ENCODE peak calls at places on chromosomes 12 and 14, in nine cellular contexts. D is psoas muscle, E is choroid plexus epithelial cell, R is adrenal gland, S is HFF-Myc, H is endothelial cell, X is tibial artery, Q is MM.1S, N is GM10248. V is an unnamed sample.

GRCh38 chr12:113860950-113861349 is 105.2 kb downstream of the RBM19 start:
- DNase-seq in H (no peak), R (no peak), X (no peak), E (peak; percentile 97), N (no peak), Q (no peak), D (no peak), S (peak; percentile 37), V (no peak)

GRCh38 chr14:95326987-95327386 is 7.3 kb upstream of the CLMN start:
- DNase-seq in R (no peak), N (no peak), E (no peak), Q (no peak), S (no peak), D (no peak), H (no peak), X (no peak), V (no peak)

GRCh38 chr14:77052281-77053044 is 24.0 kb upstream of the IRF2BPL start:
- DNase-seq in D (peak; percentile 70), X (no peak), S (no peak), N (no peak), R (no peak), Q (no peak), H (no peak), E (no peak), V (no peak)

GRCh38 chr12:106115450-106115849 is 23.3 kb downstream of the NUAK1 start:
- DNase-seq in N (no peak), X (no peak), H (no peak), S (no peak), E (no peak), Q (no peak), D (no peak), R (no peak), V (no peak)

GRCh38 chr12:90262261-90262660 is 553.6 kb upstream of the ATP2B1 start:
- DNase-seq in S (no peak), R (no peak), H (no peak), X (no peak), D (no peak), Q (no peak), N (no peak), E (peak; percentile 37), V (no peak)

GRCh38 chr14:96002511-96002884 is 36.7 kb upstream of the C14orf132 start:
- DNase-seq in X (no peak), E (no peak), N (no peak), D (no peak), Q (no peak), S (no peak), H (no peak), R (no peak), V (no peak)

GRCh38 chr14:24921903-24922302 is 128.0 kb downstream of the STXBP6 start:
- DNase-seq in Q (no peak), E (peak; percentile 37), R (no peak), H (no peak), S (no peak), D (no peak), N (no peak), X (no peak), V (no peak)

GRCh38 chr12:116882742-116883141 is 1.5 kb upstream of the HRK start:
- DNase-seq in E (peak; percentile 62), S (no peak), Q (no peak), N (peak; percentile 26), R (no peak), X (no peak), H (no peak), D (no peak), V (no peak)

GRCh38 chr12:70121562-70121961 is 121.7 kb upstream of the CNOT2 start:
- DNase-seq in D (no peak), X (no peak), S (no peak), Q (no peak), H (no peak), R (no peak), N (no peak), E (no peak), V (no peak)

GRCh38 chr12:84874125-84874824 is 38.3 kb downstream of the SLC6A15 start:
- DNase-seq in E (peak; percentile 87), D (no peak), X (no peak), N (peak; percentile 24), H (no peak), Q (peak; percentile 73), S (peak; percentile 45), R (no peak), V (no peak)

GRCh38 chr14:105201156-105201927 is 20.2 kb upstream of the NUDT14 start:
- DNase-seq in X (no peak), S (no peak), N (no peak), R (no peak), H (no peak), E (no peak), Q (no peak), D (no peak), V (no peak)

GRCh38 chr14:105199093-105199492 is 18.0 kb upstream of the NUDT14 start:
- DNase-seq in D (no peak), S (no peak), E (peak; percentile 84), X (no peak), N (no peak), Q (no peak), R (peak; percentile 46), H (no peak), V (no peak)

GRCh38 chr14:105198588-105198987 is 17.5 kb upstream of the NUDT14 start:
- DNase-seq in S (no peak), Q (no peak), X (no peak), N (no peak), H (no peak), R (no peak), E (no peak), D (no peak), V (no peak)

GRCh38 chr14:105200641-105201040 is 19.5 kb upstream of the NUDT14 start:
- DNase-seq in X (no peak), S (no peak), N (no peak), Q (no peak), R (no peak), E (no peak), H (no peak), D (no peak), V (no peak)

GRCh38 chr14:105200074-105200473 is 19.0 kb upstream of the NUDT14 start:
- DNase-seq in H (no peak), X (no peak), R (no peak), D (no peak), S (no peak), Q (no peak), N (no peak), E (no peak), V (no peak)
- TF ChIP-seq CTCF in H (no peak), X (no peak), R (no peak), D (no peak), S (peak; percentile 4), Q (no peak), N (peak; percentile 15), E (peak; percentile 15), V (no peak)

GRCh38 chr12:88578821-88579518 is 1.3 kb downstream of the KITLG start:
- DNase-seq in S (no peak), H (peak; percentile 57), N (no peak), R (peak; percentile 3), X (peak; percentile 33), E (peak; percentile 20), Q (no peak), D (peak; percentile 43), V (peak; percentile 10)
- TF ChIP-seq CTCF in S (peak; percentile 31), H (peak; percentile 54), N (no peak), R (peak; percentile 25), X (peak; percentile 20), E (peak; percentile 44), Q (no peak), D (peak; percentile 41), V (peak; percentile 50)

GRCh38 chr14:88559852-88560251 is 3.0 kb upstream of the ZC3H14 start:
- DNase-seq in N (no peak), X (no peak), Q (peak; percentile 27), D (no peak), E (peak; percentile 79), H (no peak), R (no peak), S (peak; percentile 52), V (no peak)
- TF ChIP-seq CTCF in N (no peak), X (peak; percentile 31), Q (peak; percentile 24), D (peak; percentile 38), E (peak; percentile 64), H (no peak), R (peak; percentile 52), S (peak; percentile 51), V (no peak)

DNA sequence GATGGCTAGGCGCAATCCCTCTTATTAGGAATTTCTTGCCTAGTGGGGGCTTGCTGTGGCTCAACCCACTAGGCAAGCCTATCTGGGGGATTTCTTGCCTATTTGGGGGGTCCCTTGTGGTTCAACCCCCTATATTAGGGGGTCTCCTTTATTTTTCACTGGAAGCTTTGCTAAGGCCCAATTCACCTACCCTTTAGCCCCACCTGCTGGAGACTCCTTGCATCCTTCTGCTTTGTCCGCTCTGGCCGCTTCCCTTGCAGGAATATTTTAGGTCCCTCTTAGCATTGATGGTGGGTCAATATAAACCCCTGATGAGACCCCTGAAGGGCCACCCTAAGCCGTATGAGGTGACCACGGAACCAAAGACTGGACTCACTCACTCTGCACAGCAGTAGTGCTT is 1552.1 kb downstream of the AACS start:
- DNase-seq in E (no peak), N (no peak), R (peak; percentile 40), H (no peak), S (no peak), D (no peak), X (no peak), Q (peak; percentile 7), V (no peak)
- TF ChIP-seq CTCF in E (no peak), N (no peak), R (peak; percentile 38), H (no peak), S (peak; percentile 17), D (no peak), X (no peak), Q (peak; percentile 62), V (peak; percentile 39)

GRCh38 chr12:123269395-123269892 is 2.2 kb downstream of the CDK2AP1 start:
- DNase-seq in R (peak; percentile 79), E (peak; percentile 62), D (peak; percentile 80), H (peak; percentile 80), N (peak; percentile 60), Q (no peak), X (peak; percentile 66), S (no peak), V (peak; percentile 69)
- TF ChIP-seq CTCF in R (no peak), E (peak; percentile 2), D (no peak), H (no peak), N (no peak), Q (no peak), X (no peak), S (no peak), V (peak; percentile 50)

V was measured in progenitor cell of endocrine pancreas.